ENCODE peak calls at places on chromosomes 12 and 14, in seven cellular contexts. K is tibial artery, Q is body of pancreas, R is sigmoid colon, B is PC-3, L is pancreas, Y is colonic mucosa. I is an unnamed sample.

GRCh38 chr12:111758120-111758561 is 8.6 kb upstream of the ALDH2 start:
- DNase-seq in K (no peak), Q (peak; percentile 87), R (no peak), B (no peak), L (peak; percentile 79), Y (no peak), I (no peak)

GRCh38 chr14:83664389-83664788 is 1865.6 kb upstream of the FLRT2 start:
- DNase-seq in K (no peak), Q (no peak), R (no peak), B (no peak), L (no peak), Y (no peak), I (no peak)

GRCh38 chr14:50594577-50595316 is 34.8 kb downstream of the ATL1 start:
- DNase-seq in K (no peak), Q (no peak), R (no peak), B (no peak), L (no peak), Y (no peak), I (no peak)

GRCh38 chr12:104828015-104828414 is 130.1 kb downstream of the SLC41A2 start:
- DNase-seq in K (no peak), Q (no peak), R (no peak), B (no peak), L (no peak), Y (no peak), I (no peak)

GRCh38 chr12:127399451-127399850 is 867.5 kb upstream of the TMEM132C start:
- DNase-seq in K (no peak), Q (no peak), R (no peak), B (no peak), L (no peak), Y (no peak), I (no peak)

GRCh38 chr12:87756111-87756510 is 273.1 kb downstream of the C12orf50 start:
- DNase-seq in K (no peak), Q (no peak), R (no peak), B (peak; percentile 44), L (no peak), Y (no peak), I (no peak)

GRCh38 chr14:96762650-96763049 is 34.5 kb upstream of the VRK1 start:
- DNase-seq in K (no peak), Q (no peak), R (no peak), B (peak; percentile 78), L (no peak), Y (peak; percentile 22), I (peak; percentile 81)

GRCh38 chr12:52871291-52871961 is 22.6 kb upstream of the KRT78 start:
- DNase-seq in K (peak; percentile 55), Q (no peak), R (no peak), B (peak; percentile 91), L (no peak), Y (peak; percentile 75), I (no peak)

GRCh38 chr14:53193193-53193592 is 40.1 kb upstream of the DDHD1 start:
- DNase-seq in K (no peak), Q (no peak), R (no peak), B (peak; percentile 23), L (no peak), Y (no peak), I (no peak)

GRCh38 chr12:22190-22529 is 44.4 kb upstream of the IQSEC3 start:
- DNase-seq in K (no peak), Q (no peak), R (no peak), B (peak; percentile 1), L (peak; percentile 13), Y (no peak), I (no peak)

GRCh38 chr12:92064420-92064819 is 81.2 kb downstream of the BTG1 start:
- DNase-seq in K (no peak), Q (peak; percentile 45), R (no peak), B (no peak), L (no peak), Y (no peak), I (no peak)

GRCh38 chr14:59020382-59020781 is 168.1 kb upstream of the DAAM1 start:
- DNase-seq in K (no peak), Q (no peak), R (no peak), B (peak; percentile 77), L (no peak), Y (no peak), I (peak; percentile 26)

GRCh38 chr12:123483602-123484273 is 25.8 kb downstream of the SNRNP35 start:
- DNase-seq in K (no peak), Q (no peak), R (no peak), B (no peak), L (no peak), Y (no peak), I (peak; percentile 48)

GRCh38 chr12:129063600-129063999 is 210.3 kb downstream of the GLT1D1 start:
- DNase-seq in K (no peak), Q (no peak), R (no peak), B (no peak), L (no peak), Y (no peak), I (no peak)

GRCh38 chr12:50633950-50634349 is 129.2 kb downstream of the DIP2B start:
- DNase-seq in K (no peak), Q (no peak), R (no peak), B (no peak), L (no peak), Y (no peak), I (no peak)

GRCh38 chr14:91094772-91095171 is 19.1 kb upstream of the DGLUCY start:
- DNase-seq in K (no peak), Q (no peak), R (no peak), B (no peak), L (no peak), Y (no peak), I (no peak)

GRCh38 chr12:112617191-112617505 is 174.4 kb upstream of the RPH3A start:
- DNase-seq in K (no peak), Q (no peak), R (no peak), B (no peak), L (no peak), Y (no peak), I (no peak)

GRCh38 chr12:15779925-15780324 is 9.3 kb downstream of the EPS8 start:
- DNase-seq in K (no peak), Q (no peak), R (no peak), B (no peak), L (no peak), Y (no peak), I (no peak)

GRCh38 chr12:15774819-15775218 is 14.4 kb downstream of the EPS8 start:
- DNase-seq in K (no peak), Q (no peak), R (no peak), B (no peak), L (no peak), Y (no peak), I (no peak)

GRCh38 chr12:15777355-15778012 is 11.7 kb downstream of the EPS8 start:
- DNase-seq in K (no peak), Q (no peak), R (no peak), B (no peak), L (no peak), Y (no peak), I (no peak)

GRCh38 chr12:15776532-15776931 is 12.7 kb downstream of the EPS8 start:
- DNase-seq in K (no peak), Q (no peak), R (no peak), B (no peak), L (no peak), Y (no peak), I (no peak)

GRCh38 chr12:15778126-15778525 is 11.1 kb downstream of the EPS8 start:
- DNase-seq in K (no peak), Q (no peak), R (no peak), B (no peak), L (no peak), Y (no peak), I (no peak)
- H3K4me1 ChIP-seq in K (peaks cover 11% of the 10 kb centered on the region), Q (peaks cover 22% of the 10 kb centered on the region), R (peaks cover 23% of the 10 kb centered on the region), B (peaks cover 33% of the 10 kb centered on the region), L (no peaks in the 10 kb centered on the region), Y (no peaks in the 10 kb centered on the region), I (no peaks in the 10 kb centered on the region)

DNA sequence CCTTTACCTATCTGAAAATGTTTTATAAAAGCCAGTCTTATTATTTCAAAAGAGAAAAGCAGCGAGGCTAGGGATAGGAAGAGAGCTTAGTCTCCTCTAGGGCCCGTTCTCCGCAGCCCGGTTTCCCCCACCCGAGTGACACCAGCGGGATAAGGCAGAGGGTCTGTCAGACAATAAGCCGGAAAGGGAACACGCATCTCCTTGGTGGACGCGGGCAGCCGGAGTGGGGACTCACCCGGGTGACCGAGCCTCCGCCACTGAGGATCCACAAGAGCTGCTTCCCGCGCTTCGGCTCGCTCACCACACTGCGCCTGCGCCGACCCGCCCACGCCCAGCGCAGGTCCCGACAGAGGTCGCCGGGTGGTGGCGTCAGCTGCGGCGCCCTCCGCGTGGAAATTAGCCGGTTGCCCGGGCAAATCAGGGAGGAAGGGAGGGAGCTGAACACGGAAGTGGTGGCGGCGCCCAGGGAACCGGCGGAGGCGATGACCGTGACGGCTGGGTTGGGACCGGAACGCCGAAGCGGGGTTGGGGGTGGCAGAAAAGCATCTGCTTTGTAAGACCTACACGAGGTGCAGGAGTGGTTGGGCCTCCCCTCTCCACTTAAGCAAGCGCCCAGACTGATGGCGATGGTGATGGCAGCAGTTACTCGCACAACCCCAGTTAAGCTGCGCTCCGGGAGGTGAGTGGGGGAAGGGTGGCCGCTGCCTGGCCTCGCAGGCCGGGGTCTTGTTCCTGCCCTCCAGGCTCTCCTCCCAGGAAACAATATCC is at the start of the genes SOCS4 and WDHD1:
- DNase-seq in K (peak; percentile 93), Q (peak; percentile 95), R (peak; percentile 96), B (peak; percentile 99), L (peak; percentile 99), Y (peak; percentile 96), I (peak; percentile 95)
- TF ChIP-seq CTCF in K (peak; percentile 6), Q (peak; percentile 31), R (no peak), B (peak; percentile 34), L (no peak), Y (no peak), I (no peak)

GRCh38 chr14:74548881-74549280 is 55.3 kb downstream of the ISCA2 start:
- DNase-seq in K (peak; percentile 97), Q (no peak), R (peak; percentile 75), B (peak; percentile 38), L (no peak), Y (no peak), I (no peak)
- H3K27ac ChIP-seq in K (peak overlapping the region; percentile 82), Q (no peak overlapping the region), R (no peak overlapping the region), B (no peak overlapping the region), L (no peak overlapping the region), Y (no peak overlapping the region), I (no peak overlapping the region)

GRCh38 chr12:120257041-120257821 is 8.3 kb downstream of the PXN start:
- DNase-seq in K (peak; percentile 67), Q (peak; percentile 72), R (peak; percentile 83), B (peak; percentile 89), L (no peak), Y (no peak), I (no peak)
- H3K4me1 ChIP-seq in K (peaks cover 22% of the 10 kb centered on the region), Q (peaks cover 64% of the 10 kb centered on the region), R (peaks cover 74% of the 10 kb centered on the region), B (peaks cover 64% of the 10 kb centered on the region), L (peaks cover 11% of the 10 kb centered on the region), Y (peaks cover 5% of the 10 kb centered on the region), I (no peaks in the 10 kb centered on the region)

GRCh38 chr14:30681752-30682355 is 59.7 kb downstream of the SCFD1 start:
- DNase-seq in K (no peak), Q (no peak), R (no peak), B (peak; percentile 38), L (no peak), Y (no peak), I (peak; percentile 11)
- TF ChIP-seq CTCF in K (no peak), Q (peak; percentile 10), R (no peak), B (peak; percentile 78), L (no peak), Y (peak; percentile 22), I (peak; percentile 82)